ENCODE peak calls at places on chromosomes 4 and X, in five cellular contexts. One of them, this sample, is unnamed.

GRCh38 chr4:145285928-145286327 is 105.5 kb upstream of the OTUD4 start:
- DNase-seq in neural crest cell: no peak
- DNase-seq in dorsolateral prefrontal cortex: no peak
- DNase-seq in GM12865: no peak
- DNase-seq in body of pancreas: no peak
- DNase-seq in this sample: no peak

GRCh38 chr4:60817609-60818008 is 382.5 kb upstream of the ADGRL3 start:
- DNase-seq in dorsolateral prefrontal cortex: no peak
- DNase-seq in neural crest cell: no peak
- DNase-seq in GM12865: no peak
- DNase-seq in body of pancreas: no peak
- DNase-seq in this sample: no peak

GRCh38 chrX:28408017-28408723 is 179.1 kb upstream of the IL1RAPL1 start:
- DNase-seq in GM12865: no peak
- DNase-seq in body of pancreas: no peak
- DNase-seq in dorsolateral prefrontal cortex: no peak
- DNase-seq in neural crest cell: no peak
- DNase-seq in this sample: no peak

GRCh38 chr4:176238157-176238608 is 30.8 kb downstream of the ASB5 start:
- DNase-seq in body of pancreas: no peak
- DNase-seq in dorsolateral prefrontal cortex: no peak
- DNase-seq in GM12865: no peak
- DNase-seq in neural crest cell: no peak
- DNase-seq in this sample: no peak

GRCh38 chrX:71636438-71637252 is 18.3 kb upstream of the CXCR3 start:
- DNase-seq in neural crest cell: no peak
- DNase-seq in GM12865: no peak
- DNase-seq in body of pancreas: peak
- DNase-seq in dorsolateral prefrontal cortex: no peak
- DNase-seq in this sample: no peak

GRCh38 chr4:85677286-85677685 is 202.3 kb downstream of the ARHGAP24 start:
- DNase-seq in GM12865: no peak
- DNase-seq in neural crest cell: no peak
- DNase-seq in body of pancreas: no peak
- DNase-seq in dorsolateral prefrontal cortex: no peak
- DNase-seq in this sample: no peak

GRCh38 chrX:44092778-44093177 is 119.6 kb upstream of the NDP start:
- DNase-seq in GM12865: no peak
- DNase-seq in dorsolateral prefrontal cortex: no peak
- DNase-seq in body of pancreas: no peak
- DNase-seq in neural crest cell: no peak
- DNase-seq in this sample: no peak

GRCh38 chr4:85543832-85544231 is 68.9 kb downstream of the ARHGAP24 start:
- DNase-seq in dorsolateral prefrontal cortex: no peak
- DNase-seq in body of pancreas: no peak
- DNase-seq in neural crest cell: no peak
- DNase-seq in GM12865: no peak
- DNase-seq in this sample: no peak

GRCh38 chr4:181688886-181689285 is 554.3 kb upstream of the TENM3 start:
- DNase-seq in dorsolateral prefrontal cortex: no peak
- DNase-seq in neural crest cell: no peak
- DNase-seq in GM12865: no peak
- DNase-seq in body of pancreas: no peak
- DNase-seq in this sample: no peak

GRCh38 chrX:150212672-150213480 is 150.2 kb upstream of the MAMLD1 start:
- DNase-seq in dorsolateral prefrontal cortex: no peak
- DNase-seq in neural crest cell: no peak
- DNase-seq in body of pancreas: peak
- DNase-seq in GM12865: no peak
- DNase-seq in this sample: no peak

GRCh38 chrX:22538581-22538980 is 265.9 kb downstream of the CBLL2 start:
- DNase-seq in dorsolateral prefrontal cortex: no peak
- DNase-seq in GM12865: no peak
- DNase-seq in neural crest cell: no peak
- DNase-seq in body of pancreas: no peak
- DNase-seq in this sample: no peak

GRCh38 chr4:101339332-101339731 is 8.0 kb downstream of the PPP3CA start:
- DNase-seq in dorsolateral prefrontal cortex: no peak
- DNase-seq in neural crest cell: no peak
- DNase-seq in body of pancreas: no peak
- DNase-seq in GM12865: no peak
- DNase-seq in this sample: no peak

GRCh38 chr4:95610170-95610569 is 61.4 kb upstream of the UNC5C start:
- DNase-seq in GM12865: no peak
- DNase-seq in neural crest cell: no peak
- DNase-seq in body of pancreas: no peak
- DNase-seq in dorsolateral prefrontal cortex: no peak
- DNase-seq in this sample: no peak

GRCh38 chr4:85591361-85592098 is 116.6 kb downstream of the ARHGAP24 start:
- DNase-seq in neural crest cell: no peak
- DNase-seq in dorsolateral prefrontal cortex: no peak
- DNase-seq in GM12865: no peak
- DNase-seq in body of pancreas: no peak
- DNase-seq in this sample: no peak

GRCh38 chr4:103498161-103499070 is 221.4 kb downstream of the TACR3 start:
- DNase-seq in dorsolateral prefrontal cortex: no peak
- DNase-seq in GM12865: peak
- DNase-seq in neural crest cell: no peak
- DNase-seq in body of pancreas: no peak
- DNase-seq in this sample: peak

GRCh38 chrX:41144873-41145272 is 59.6 kb downstream of the USP9X start:
- DNase-seq in neural crest cell: no peak
- DNase-seq in GM12865: no peak
- DNase-seq in dorsolateral prefrontal cortex: no peak
- DNase-seq in body of pancreas: no peak
- DNase-seq in this sample: no peak

GRCh38 chr4:180314972-180315371 is 1928.2 kb upstream of the TENM3 start:
- DNase-seq in GM12865: peak
- DNase-seq in body of pancreas: no peak
- DNase-seq in neural crest cell: no peak
- DNase-seq in dorsolateral prefrontal cortex: no peak
- DNase-seq in this sample: no peak

GRCh38 chrX:3176439-3176820 is 135.2 kb downstream of the ARSF start:
- DNase-seq in dorsolateral prefrontal cortex: no peak
- DNase-seq in neural crest cell: no peak
- DNase-seq in GM12865: no peak
- DNase-seq in body of pancreas: no peak
- DNase-seq in this sample: no peak

GRCh38 chrX:2928127-2928582 is 984 bp downstream of the ARSD start:
- DNase-seq in GM12865: no peak
- DNase-seq in dorsolateral prefrontal cortex: no peak
- DNase-seq in neural crest cell: peak
- DNase-seq in body of pancreas: peak
- DNase-seq in this sample: peak

GRCh38 chrX:18707442-18708049 is at the start of gene PPEF1:
- DNase-seq in dorsolateral prefrontal cortex: no peak
- DNase-seq in neural crest cell: no peak
- DNase-seq in GM12865: no peak
- DNase-seq in body of pancreas: no peak
- DNase-seq in this sample: peak

GRCh38 chr4:147984065-147984777 is 252.3 kb downstream of the ARHGAP10 start:
- DNase-seq in dorsolateral prefrontal cortex: no peak
- DNase-seq in body of pancreas: peak
- DNase-seq in neural crest cell: peak
- DNase-seq in GM12865: peak
- DNase-seq in this sample: peak

GRCh38 chrX:118156254-118156952 is 39.8 kb upstream of the KLHL13 start:
- DNase-seq in dorsolateral prefrontal cortex: no peak
- DNase-seq in neural crest cell: no peak
- DNase-seq in GM12865: no peak
- DNase-seq in body of pancreas: peak
- DNase-seq in this sample: no peak

GRCh38 chr4:38993683-38994082 is 38.5 kb downstream of the TMEM156 start:
- DNase-seq in dorsolateral prefrontal cortex: no peak
- DNase-seq in body of pancreas: no peak
- DNase-seq in GM12865: no peak
- DNase-seq in neural crest cell: no peak
- DNase-seq in this sample: no peak

GRCh38 chr4:98642991-98643426 is 15.4 kb downstream of the TSPAN5 start:
- DNase-seq in dorsolateral prefrontal cortex: no peak
- DNase-seq in body of pancreas: no peak
- DNase-seq in GM12865: no peak
- DNase-seq in neural crest cell: no peak
- DNase-seq in this sample: no peak

GRCh38 chrX:6432211-6432610 is 102.7 kb downstream of the VCX3A start:
- DNase-seq in GM12865: no peak
- DNase-seq in body of pancreas: no peak
- DNase-seq in neural crest cell: no peak
- DNase-seq in dorsolateral prefrontal cortex: no peak
- DNase-seq in this sample: no peak

GRCh38 chrX:140057001-140057411 is 91.7 kb upstream of the CXorf66 start:
- DNase-seq in GM12865: peak
- DNase-seq in body of pancreas: peak
- DNase-seq in neural crest cell: peak
- DNase-seq in dorsolateral prefrontal cortex: peak
- DNase-seq in this sample: peak

GRCh38 chr4:159117564-159117963 is 14.7 kb downstream of the RAPGEF2 start:
- DNase-seq in neural crest cell: no peak
- DNase-seq in GM12865: no peak
- DNase-seq in dorsolateral prefrontal cortex: no peak
- DNase-seq in body of pancreas: no peak
- DNase-seq in this sample: no peak

GRCh38 chr4:20760053-20760452 is 59.8 kb downstream of the PACRGL start:
- DNase-seq in neural crest cell: no peak
- DNase-seq in dorsolateral prefrontal cortex: no peak
- DNase-seq in GM12865: peak
- DNase-seq in body of pancreas: no peak
- DNase-seq in this sample: no peak

GRCh38 chr4:156638925-156639605 is 332.5 kb downstream of the PDGFC start:
- DNase-seq in dorsolateral prefrontal cortex: no peak
- DNase-seq in neural crest cell: no peak
- DNase-seq in GM12865: no peak
- DNase-seq in body of pancreas: no peak
- DNase-seq in this sample: no peak

GRCh38 chr4:174457468-174457867 is 64.8 kb downstream of the HPGD start:
- DNase-seq in body of pancreas: no peak
- DNase-seq in dorsolateral prefrontal cortex: no peak
- DNase-seq in GM12865: no peak
- DNase-seq in neural crest cell: no peak
- DNase-seq in this sample: no peak

GRCh38 chrX:31449975-31450374 is 378.1 kb upstream of the FTHL17 start:
- DNase-seq in dorsolateral prefrontal cortex: no peak
- DNase-seq in neural crest cell: no peak
- DNase-seq in GM12865: no peak
- DNase-seq in body of pancreas: no peak
- DNase-seq in this sample: no peak

GRCh38 chrX:10483191-10483808 is 137.1 kb downstream of the MID1 start:
- DNase-seq in neural crest cell: no peak
- DNase-seq in body of pancreas: peak
- DNase-seq in dorsolateral prefrontal cortex: no peak
- DNase-seq in GM12865: no peak
- DNase-seq in this sample: no peak

GRCh38 chrX:10482708-10483107 is 137.7 kb downstream of the MID1 start:
- DNase-seq in neural crest cell: no peak
- DNase-seq in GM12865: no peak
- DNase-seq in dorsolateral prefrontal cortex: no peak
- DNase-seq in body of pancreas: no peak
- DNase-seq in this sample: no peak

GRCh38 chrX:10484683-10485247 is 135.6 kb downstream of the MID1 start:
- DNase-seq in dorsolateral prefrontal cortex: no peak
- DNase-seq in GM12865: no peak
- DNase-seq in body of pancreas: no peak
- DNase-seq in neural crest cell: no peak
- DNase-seq in this sample: no peak

GRCh38 chrX:10486373-10486772 is 134.0 kb downstream of the MID1 start:
- DNase-seq in GM12865: no peak
- DNase-seq in body of pancreas: no peak
- DNase-seq in dorsolateral prefrontal cortex: no peak
- DNase-seq in neural crest cell: no peak
- DNase-seq in this sample: no peak

DNA sequence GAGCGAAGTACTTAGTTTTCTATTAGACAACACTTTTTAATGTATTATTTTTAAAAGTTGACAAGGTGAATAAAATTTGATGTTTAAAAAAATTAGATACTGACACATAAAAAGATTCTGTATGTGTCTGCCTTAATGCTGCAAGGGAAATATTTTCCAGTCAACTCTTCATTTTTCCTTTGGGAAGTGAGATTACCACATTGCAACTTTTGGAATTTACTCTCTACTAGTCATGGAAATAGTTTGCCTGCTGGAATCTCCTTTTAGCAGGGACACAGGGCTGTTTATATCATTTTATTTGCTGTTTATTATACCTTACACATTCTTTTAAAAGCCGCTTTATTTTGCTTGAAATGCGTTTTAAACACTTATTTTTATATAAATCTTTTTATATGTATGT is 135.1 kb downstream of the MID1 start:
- DNase-seq in GM12865: no peak
- DNase-seq in neural crest cell: no peak
- DNase-seq in dorsolateral prefrontal cortex: no peak
- DNase-seq in body of pancreas: no peak
- DNase-seq in this sample: no peak
- TF ChIP-seq CTCF in GM12865: no peak
- TF ChIP-seq CTCF in neural crest cell: no peak
- TF ChIP-seq CTCF in dorsolateral prefrontal cortex: no peak
- TF ChIP-seq CTCF in body of pancreas: no peak
- TF ChIP-seq CTCF in this sample: no peak

GRCh38 chr4:71550220-71551190 is 211.7 kb downstream of the SLC4A4 start:
- DNase-seq in dorsolateral prefrontal cortex: no peak
- DNase-seq in neural crest cell: no peak
- DNase-seq in GM12865: no peak
- DNase-seq in body of pancreas: no peak
- DNase-seq in this sample: no peak
- TF ChIP-seq CTCF in dorsolateral prefrontal cortex: no peak
- TF ChIP-seq CTCF in neural crest cell: no peak
- TF ChIP-seq CTCF in GM12865: no peak
- TF ChIP-seq CTCF in body of pancreas: no peak
- TF ChIP-seq CTCF in this sample: no peak

GRCh38 chr4:7964459-7964858 is 24.8 kb upstream of the AFAP1 start:
- DNase-seq in GM12865: peak
- DNase-seq in neural crest cell: no peak
- DNase-seq in body of pancreas: no peak
- DNase-seq in dorsolateral prefrontal cortex: no peak
- DNase-seq in this sample: peak
- TF ChIP-seq CTCF in GM12865: peak
- TF ChIP-seq CTCF in neural crest cell: no peak
- TF ChIP-seq CTCF in body of pancreas: no peak
- TF ChIP-seq CTCF in dorsolateral prefrontal cortex: no peak
- TF ChIP-seq CTCF in this sample: no peak

GRCh38 chr4:57064120-57064519 is 46.1 kb downstream of the IGFBP7 start:
- DNase-seq in neural crest cell: no peak
- DNase-seq in dorsolateral prefrontal cortex: no peak
- DNase-seq in GM12865: no peak
- DNase-seq in body of pancreas: no peak
- DNase-seq in this sample: no peak

GRCh38 chr4:57061395-57061794 is 48.8 kb downstream of the IGFBP7 start:
- DNase-seq in GM12865: no peak
- DNase-seq in body of pancreas: no peak
- DNase-seq in neural crest cell: no peak
- DNase-seq in dorsolateral prefrontal cortex: no peak
- DNase-seq in this sample: no peak

GRCh38 chr4:57065730-57066482 is 44.3 kb downstream of the IGFBP7 start:
- DNase-seq in body of pancreas: no peak
- DNase-seq in dorsolateral prefrontal cortex: no peak
- DNase-seq in GM12865: no peak
- DNase-seq in neural crest cell: no peak
- DNase-seq in this sample: no peak

GRCh38 chr4:57064811-57065711 is 45.1 kb downstream of the IGFBP7 start:
- DNase-seq in dorsolateral prefrontal cortex: no peak
- DNase-seq in neural crest cell: no peak
- DNase-seq in GM12865: no peak
- DNase-seq in body of pancreas: peak
- DNase-seq in this sample: no peak

GRCh38 chr4:57063518-57063917 is 46.7 kb downstream of the IGFBP7 start:
- DNase-seq in neural crest cell: no peak
- DNase-seq in GM12865: no peak
- DNase-seq in dorsolateral prefrontal cortex: no peak
- DNase-seq in body of pancreas: no peak
- DNase-seq in this sample: no peak
- TF ChIP-seq CTCF in neural crest cell: no peak
- TF ChIP-seq CTCF in GM12865: no peak
- TF ChIP-seq CTCF in dorsolateral prefrontal cortex: no peak
- TF ChIP-seq CTCF in body of pancreas: no peak
- TF ChIP-seq CTCF in this sample: no peak